ENCODE peak calls at places on chromosomes 5 and 9, in eight cellular contexts. One of them, this sample, is unnamed.

GRCh38 chr5:151023047-151023615 is 2.7 kb downstream of the GPX3 start:
- DNase-seq in NCI-H1436: no peak
- DNase-seq in stromal cell of bone marrow: peak; percentile 53
- DNase-seq in memory B cell: no peak
- DNase-seq in stimulated activated effector memory CD8-positive, alpha-beta T cell treated with anti-CD3 and anti-CD28 coated beads, Interleukin-12 subunit alpha, Interleukin-12 subunit beta, amount 100 ng/mL, for 72 hours: no peak
- DNase-seq in NCI-H2107: no peak
- DNase-seq in adrenal gland: peak; percentile 73
- DNase-seq in RWPE1: peak; percentile 26
- DNase-seq in this sample: no peak

GRCh38 chr9:123928471-123929176 is 1.3 kb downstream of the DENND1A start:
- DNase-seq in adrenal gland: no peak
- DNase-seq in NCI-H1436: no peak
- DNase-seq in NCI-H2107: no peak
- DNase-seq in memory B cell: no peak
- DNase-seq in RWPE1: no peak
- DNase-seq in stromal cell of bone marrow: no peak
- DNase-seq in stimulated activated effector memory CD8-positive, alpha-beta T cell treated with anti-CD3 and anti-CD28 coated beads, Interleukin-12 subunit alpha, Interleukin-12 subunit beta, amount 100 ng/mL, for 72 hours: no peak
- DNase-seq in this sample: peak; percentile 21

GRCh38 chr5:128318691-128319090 is 219.4 kb downstream of the FBN2 start:
- DNase-seq in NCI-H2107: no peak
- DNase-seq in stimulated activated effector memory CD8-positive, alpha-beta T cell treated with anti-CD3 and anti-CD28 coated beads, Interleukin-12 subunit alpha, Interleukin-12 subunit beta, amount 100 ng/mL, for 72 hours: no peak
- DNase-seq in NCI-H1436: no peak
- DNase-seq in adrenal gland: no peak
- DNase-seq in RWPE1: peak; percentile 86
- DNase-seq in memory B cell: no peak
- DNase-seq in stromal cell of bone marrow: no peak
- DNase-seq in this sample: no peak

GRCh38 chr9:116234091-116234490 is 80.5 kb downstream of the PAPPA start:
- DNase-seq in memory B cell: no peak
- DNase-seq in RWPE1: peak; percentile 18
- DNase-seq in stromal cell of bone marrow: peak; percentile 91
- DNase-seq in NCI-H1436: no peak
- DNase-seq in stimulated activated effector memory CD8-positive, alpha-beta T cell treated with anti-CD3 and anti-CD28 coated beads, Interleukin-12 subunit alpha, Interleukin-12 subunit beta, amount 100 ng/mL, for 72 hours: no peak
- DNase-seq in adrenal gland: no peak
- DNase-seq in NCI-H2107: no peak
- DNase-seq in this sample: peak; percentile 99

GRCh38 chr9:133810556-133811195 is 72.5 kb upstream of the SARDH start:
- DNase-seq in NCI-H2107: no peak
- DNase-seq in NCI-H1436: no peak
- DNase-seq in memory B cell: no peak
- DNase-seq in RWPE1: no peak
- DNase-seq in stromal cell of bone marrow: no peak
- DNase-seq in adrenal gland: no peak
- DNase-seq in stimulated activated effector memory CD8-positive, alpha-beta T cell treated with anti-CD3 and anti-CD28 coated beads, Interleukin-12 subunit alpha, Interleukin-12 subunit beta, amount 100 ng/mL, for 72 hours: no peak
- DNase-seq in this sample: no peak

GRCh38 chr5:139850423-139851016 is 54.9 kb downstream of the PSD2 start:
- DNase-seq in stromal cell of bone marrow: no peak
- DNase-seq in stimulated activated effector memory CD8-positive, alpha-beta T cell treated with anti-CD3 and anti-CD28 coated beads, Interleukin-12 subunit alpha, Interleukin-12 subunit beta, amount 100 ng/mL, for 72 hours: no peak
- DNase-seq in NCI-H2107: no peak
- DNase-seq in adrenal gland: no peak
- DNase-seq in NCI-H1436: no peak
- DNase-seq in memory B cell: no peak
- DNase-seq in RWPE1: no peak
- DNase-seq in this sample: no peak

GRCh38 chr9:2765250-2765880 is 48.1 kb downstream of the KCNV2 start:
- DNase-seq in memory B cell: no peak
- DNase-seq in adrenal gland: no peak
- DNase-seq in RWPE1: no peak
- DNase-seq in NCI-H1436: no peak
- DNase-seq in stromal cell of bone marrow: no peak
- DNase-seq in NCI-H2107: no peak
- DNase-seq in stimulated activated effector memory CD8-positive, alpha-beta T cell treated with anti-CD3 and anti-CD28 coated beads, Interleukin-12 subunit alpha, Interleukin-12 subunit beta, amount 100 ng/mL, for 72 hours: no peak
- DNase-seq in this sample: no peak

GRCh38 chr5:60961685-60962084 is 16.7 kb downstream of the NDUFAF2 start:
- DNase-seq in stimulated activated effector memory CD8-positive, alpha-beta T cell treated with anti-CD3 and anti-CD28 coated beads, Interleukin-12 subunit alpha, Interleukin-12 subunit beta, amount 100 ng/mL, for 72 hours: no peak
- DNase-seq in adrenal gland: no peak
- DNase-seq in NCI-H2107: no peak
- DNase-seq in memory B cell: no peak
- DNase-seq in stromal cell of bone marrow: peak; percentile 24
- DNase-seq in RWPE1: no peak
- DNase-seq in NCI-H1436: no peak
- DNase-seq in this sample: no peak

GRCh38 chr9:123473226-123473625 is 117.2 kb downstream of the CRB2 start:
- DNase-seq in NCI-H2107: no peak
- DNase-seq in stimulated activated effector memory CD8-positive, alpha-beta T cell treated with anti-CD3 and anti-CD28 coated beads, Interleukin-12 subunit alpha, Interleukin-12 subunit beta, amount 100 ng/mL, for 72 hours: no peak
- DNase-seq in RWPE1: no peak
- DNase-seq in adrenal gland: peak; percentile 25
- DNase-seq in NCI-H1436: no peak
- DNase-seq in memory B cell: no peak
- DNase-seq in stromal cell of bone marrow: no peak
- DNase-seq in this sample: no peak

GRCh38 chr9:72577212-72577753 is 55.9 kb downstream of the TMC1 start:
- DNase-seq in NCI-H2107: no peak
- DNase-seq in RWPE1: peak; percentile 85
- DNase-seq in adrenal gland: no peak
- DNase-seq in stimulated activated effector memory CD8-positive, alpha-beta T cell treated with anti-CD3 and anti-CD28 coated beads, Interleukin-12 subunit alpha, Interleukin-12 subunit beta, amount 100 ng/mL, for 72 hours: no peak
- DNase-seq in stromal cell of bone marrow: peak; percentile 88
- DNase-seq in NCI-H1436: no peak
- DNase-seq in memory B cell: no peak
- DNase-seq in this sample: peak; percentile 76

GRCh38 chr5:65103674-65104035 is 334.9 kb downstream of the CWC27 start:
- DNase-seq in RWPE1: no peak
- DNase-seq in memory B cell: no peak
- DNase-seq in adrenal gland: no peak
- DNase-seq in NCI-H2107: no peak
- DNase-seq in NCI-H1436: no peak
- DNase-seq in stromal cell of bone marrow: no peak
- DNase-seq in stimulated activated effector memory CD8-positive, alpha-beta T cell treated with anti-CD3 and anti-CD28 coated beads, Interleukin-12 subunit alpha, Interleukin-12 subunit beta, amount 100 ng/mL, for 72 hours: no peak
- DNase-seq in this sample: no peak

GRCh38 chr5:149559712-149560111 is 8.5 kb upstream of the CSNK1A1 start:
- DNase-seq in NCI-H1436: no peak
- DNase-seq in memory B cell: no peak
- DNase-seq in NCI-H2107: no peak
- DNase-seq in adrenal gland: no peak
- DNase-seq in RWPE1: no peak
- DNase-seq in stromal cell of bone marrow: no peak
- DNase-seq in stimulated activated effector memory CD8-positive, alpha-beta T cell treated with anti-CD3 and anti-CD28 coated beads, Interleukin-12 subunit alpha, Interleukin-12 subunit beta, amount 100 ng/mL, for 72 hours: no peak
- DNase-seq in this sample: peak; percentile 70

GRCh38 chr5:83472213-83472507 is 616 bp downstream of the VCAN start:
- DNase-seq in NCI-H2107: no peak
- DNase-seq in memory B cell: no peak
- DNase-seq in adrenal gland: no peak
- DNase-seq in stromal cell of bone marrow: no peak
- DNase-seq in NCI-H1436: no peak
- DNase-seq in RWPE1: no peak
- DNase-seq in stimulated activated effector memory CD8-positive, alpha-beta T cell treated with anti-CD3 and anti-CD28 coated beads, Interleukin-12 subunit alpha, Interleukin-12 subunit beta, amount 100 ng/mL, for 72 hours: no peak
- DNase-seq in this sample: no peak

GRCh38 chr9:93958121-93958874 is 3.1 kb upstream of the BARX1 start:
- DNase-seq in NCI-H2107: no peak
- DNase-seq in stimulated activated effector memory CD8-positive, alpha-beta T cell treated with anti-CD3 and anti-CD28 coated beads, Interleukin-12 subunit alpha, Interleukin-12 subunit beta, amount 100 ng/mL, for 72 hours: no peak
- DNase-seq in adrenal gland: no peak
- DNase-seq in stromal cell of bone marrow: no peak
- DNase-seq in memory B cell: no peak
- DNase-seq in RWPE1: no peak
- DNase-seq in NCI-H1436: no peak
- DNase-seq in this sample: no peak

GRCh38 chr5:126597156-126597555 is 2.1 kb upstream of the ALDH7A1 start:
- DNase-seq in memory B cell: no peak
- DNase-seq in NCI-H2107: no peak
- DNase-seq in NCI-H1436: no peak
- DNase-seq in RWPE1: peak; percentile 86
- DNase-seq in adrenal gland: no peak
- DNase-seq in stromal cell of bone marrow: peak; percentile 45
- DNase-seq in stimulated activated effector memory CD8-positive, alpha-beta T cell treated with anti-CD3 and anti-CD28 coated beads, Interleukin-12 subunit alpha, Interleukin-12 subunit beta, amount 100 ng/mL, for 72 hours: no peak
- DNase-seq in this sample: no peak

GRCh38 chr5:157143127-157143959 is 678 bp upstream of the MED7 start:
- DNase-seq in NCI-H1436: peak; percentile 62
- DNase-seq in memory B cell: no peak
- DNase-seq in stromal cell of bone marrow: peak; percentile 6
- DNase-seq in adrenal gland: peak; percentile 48
- DNase-seq in stimulated activated effector memory CD8-positive, alpha-beta T cell treated with anti-CD3 and anti-CD28 coated beads, Interleukin-12 subunit alpha, Interleukin-12 subunit beta, amount 100 ng/mL, for 72 hours: peak; percentile 72
- DNase-seq in NCI-H2107: no peak
- DNase-seq in RWPE1: peak; percentile 82
- DNase-seq in this sample: peak; percentile 3

GRCh38 chr5:10452768-10453331 is 11.2 kb downstream of the ROPN1L start:
- DNase-seq in NCI-H2107: peak; percentile 16
- DNase-seq in NCI-H1436: peak; percentile 54
- DNase-seq in memory B cell: peak; percentile 59
- DNase-seq in stromal cell of bone marrow: peak; percentile 65
- DNase-seq in adrenal gland: no peak
- DNase-seq in RWPE1: peak; percentile 79
- DNase-seq in stimulated activated effector memory CD8-positive, alpha-beta T cell treated with anti-CD3 and anti-CD28 coated beads, Interleukin-12 subunit alpha, Interleukin-12 subunit beta, amount 100 ng/mL, for 72 hours: no peak
- DNase-seq in this sample: no peak

GRCh38 chr5:176827736-176828415 is 17.5 kb downstream of the UNC5A start:
- DNase-seq in RWPE1: no peak
- DNase-seq in stromal cell of bone marrow: no peak
- DNase-seq in NCI-H1436: no peak
- DNase-seq in adrenal gland: no peak
- DNase-seq in NCI-H2107: no peak
- DNase-seq in stimulated activated effector memory CD8-positive, alpha-beta T cell treated with anti-CD3 and anti-CD28 coated beads, Interleukin-12 subunit alpha, Interleukin-12 subunit beta, amount 100 ng/mL, for 72 hours: no peak
- DNase-seq in memory B cell: no peak
- DNase-seq in this sample: no peak

GRCh38 chr5:37786855-37787254 is 53.0 kb downstream of the GDNF start:
- DNase-seq in memory B cell: no peak
- DNase-seq in stimulated activated effector memory CD8-positive, alpha-beta T cell treated with anti-CD3 and anti-CD28 coated beads, Interleukin-12 subunit alpha, Interleukin-12 subunit beta, amount 100 ng/mL, for 72 hours: no peak
- DNase-seq in stromal cell of bone marrow: peak; percentile 64
- DNase-seq in adrenal gland: peak; percentile 34
- DNase-seq in RWPE1: peak; percentile 50
- DNase-seq in NCI-H1436: no peak
- DNase-seq in NCI-H2107: no peak
- DNase-seq in this sample: peak; percentile 58

GRCh38 chr9:99980578-99980977 is 74.1 kb downstream of the STX17 start:
- DNase-seq in stromal cell of bone marrow: no peak
- DNase-seq in stimulated activated effector memory CD8-positive, alpha-beta T cell treated with anti-CD3 and anti-CD28 coated beads, Interleukin-12 subunit alpha, Interleukin-12 subunit beta, amount 100 ng/mL, for 72 hours: no peak
- DNase-seq in NCI-H2107: no peak
- DNase-seq in adrenal gland: no peak
- DNase-seq in memory B cell: no peak
- DNase-seq in NCI-H1436: no peak
- DNase-seq in RWPE1: no peak
- DNase-seq in this sample: no peak

GRCh38 chr5:157912621-157913325 is 53.8 kb upstream of the CLINT1 start:
- DNase-seq in stimulated activated effector memory CD8-positive, alpha-beta T cell treated with anti-CD3 and anti-CD28 coated beads, Interleukin-12 subunit alpha, Interleukin-12 subunit beta, amount 100 ng/mL, for 72 hours: no peak
- DNase-seq in NCI-H1436: peak; percentile 48
- DNase-seq in stromal cell of bone marrow: no peak
- DNase-seq in memory B cell: peak; percentile 44
- DNase-seq in RWPE1: peak; percentile 44
- DNase-seq in adrenal gland: no peak
- DNase-seq in NCI-H2107: peak; percentile 54
- DNase-seq in this sample: no peak

GRCh38 chr5:34053133-34053532 is 10.1 kb upstream of the C1QTNF3 start:
- DNase-seq in stromal cell of bone marrow: peak; percentile 90
- DNase-seq in stimulated activated effector memory CD8-positive, alpha-beta T cell treated with anti-CD3 and anti-CD28 coated beads, Interleukin-12 subunit alpha, Interleukin-12 subunit beta, amount 100 ng/mL, for 72 hours: no peak
- DNase-seq in memory B cell: no peak
- DNase-seq in NCI-H1436: no peak
- DNase-seq in adrenal gland: no peak
- DNase-seq in RWPE1: peak; percentile 55
- DNase-seq in NCI-H2107: no peak
- DNase-seq in this sample: peak; percentile 86

GRCh38 chr5:74587300-74587699 is 53.2 kb downstream of the ENC1 start:
- DNase-seq in NCI-H2107: no peak
- DNase-seq in NCI-H1436: no peak
- DNase-seq in memory B cell: no peak
- DNase-seq in stimulated activated effector memory CD8-positive, alpha-beta T cell treated with anti-CD3 and anti-CD28 coated beads, Interleukin-12 subunit alpha, Interleukin-12 subunit beta, amount 100 ng/mL, for 72 hours: no peak
- DNase-seq in RWPE1: no peak
- DNase-seq in stromal cell of bone marrow: no peak
- DNase-seq in adrenal gland: no peak
- DNase-seq in this sample: no peak

GRCh38 chr5:152631217-152631616 is 226.1 kb upstream of the NMUR2 start:
- DNase-seq in memory B cell: no peak
- DNase-seq in adrenal gland: no peak
- DNase-seq in stromal cell of bone marrow: no peak
- DNase-seq in NCI-H1436: no peak
- DNase-seq in stimulated activated effector memory CD8-positive, alpha-beta T cell treated with anti-CD3 and anti-CD28 coated beads, Interleukin-12 subunit alpha, Interleukin-12 subunit beta, amount 100 ng/mL, for 72 hours: no peak
- DNase-seq in RWPE1: no peak
- DNase-seq in NCI-H2107: no peak
- DNase-seq in this sample: no peak

GRCh38 chr9:75186767-75187380 is 98.6 kb downstream of the OSTF1 start:
- DNase-seq in adrenal gland: no peak
- DNase-seq in memory B cell: no peak
- DNase-seq in stromal cell of bone marrow: no peak
- DNase-seq in NCI-H2107: no peak
- DNase-seq in NCI-H1436: no peak
- DNase-seq in RWPE1: peak; percentile 37
- DNase-seq in stimulated activated effector memory CD8-positive, alpha-beta T cell treated with anti-CD3 and anti-CD28 coated beads, Interleukin-12 subunit alpha, Interleukin-12 subunit beta, amount 100 ng/mL, for 72 hours: peak; percentile 25
- DNase-seq in this sample: no peak

GRCh38 chr9:87039809-87040392 is 92.6 kb upstream of the GAS1 start:
- DNase-seq in stromal cell of bone marrow: peak; percentile 29
- DNase-seq in adrenal gland: no peak
- DNase-seq in stimulated activated effector memory CD8-positive, alpha-beta T cell treated with anti-CD3 and anti-CD28 coated beads, Interleukin-12 subunit alpha, Interleukin-12 subunit beta, amount 100 ng/mL, for 72 hours: no peak
- DNase-seq in RWPE1: peak; percentile 22
- DNase-seq in memory B cell: no peak
- DNase-seq in NCI-H1436: no peak
- DNase-seq in NCI-H2107: no peak
- DNase-seq in this sample: peak; percentile 49

GRCh38 chr5:147057051-147057450 is 177.8 kb upstream of the STK32A start:
- DNase-seq in NCI-H2107: no peak
- DNase-seq in NCI-H1436: no peak
- DNase-seq in RWPE1: no peak
- DNase-seq in adrenal gland: no peak
- DNase-seq in memory B cell: no peak
- DNase-seq in stromal cell of bone marrow: no peak
- DNase-seq in stimulated activated effector memory CD8-positive, alpha-beta T cell treated with anti-CD3 and anti-CD28 coated beads, Interleukin-12 subunit alpha, Interleukin-12 subunit beta, amount 100 ng/mL, for 72 hours: no peak
- DNase-seq in this sample: no peak

GRCh38 chr9:5633243-5633642 is 4.3 kb downstream of the RIC1 start:
- DNase-seq in RWPE1: peak; percentile 44
- DNase-seq in adrenal gland: no peak
- DNase-seq in stromal cell of bone marrow: no peak
- DNase-seq in stimulated activated effector memory CD8-positive, alpha-beta T cell treated with anti-CD3 and anti-CD28 coated beads, Interleukin-12 subunit alpha, Interleukin-12 subunit beta, amount 100 ng/mL, for 72 hours: no peak
- DNase-seq in NCI-H1436: no peak
- DNase-seq in NCI-H2107: no peak
- DNase-seq in memory B cell: no peak
- DNase-seq in this sample: no peak

GRCh38 chr5:72955143-72955767 is 586 bp upstream of the FCHO2 start:
- DNase-seq in stromal cell of bone marrow: no peak
- DNase-seq in NCI-H2107: no peak
- DNase-seq in stimulated activated effector memory CD8-positive, alpha-beta T cell treated with anti-CD3 and anti-CD28 coated beads, Interleukin-12 subunit alpha, Interleukin-12 subunit beta, amount 100 ng/mL, for 72 hours: no peak
- DNase-seq in RWPE1: no peak
- DNase-seq in memory B cell: no peak
- DNase-seq in adrenal gland: peak; percentile 77
- DNase-seq in NCI-H1436: no peak
- DNase-seq in this sample: no peak

GRCh38 chr5:154543380-154543779 is 65.4 kb upstream of the HAND1 start:
- DNase-seq in NCI-H1436: no peak
- DNase-seq in stimulated activated effector memory CD8-positive, alpha-beta T cell treated with anti-CD3 and anti-CD28 coated beads, Interleukin-12 subunit alpha, Interleukin-12 subunit beta, amount 100 ng/mL, for 72 hours: no peak
- DNase-seq in memory B cell: no peak
- DNase-seq in NCI-H2107: no peak
- DNase-seq in stromal cell of bone marrow: no peak
- DNase-seq in adrenal gland: no peak
- DNase-seq in RWPE1: no peak
- DNase-seq in this sample: no peak

GRCh38 chr5:52685621-52686370 is 101.9 kb upstream of the ITGA1 start:
- DNase-seq in stimulated activated effector memory CD8-positive, alpha-beta T cell treated with anti-CD3 and anti-CD28 coated beads, Interleukin-12 subunit alpha, Interleukin-12 subunit beta, amount 100 ng/mL, for 72 hours: no peak
- DNase-seq in NCI-H1436: no peak
- DNase-seq in memory B cell: no peak
- DNase-seq in adrenal gland: no peak
- DNase-seq in RWPE1: no peak
- DNase-seq in stromal cell of bone marrow: no peak
- DNase-seq in NCI-H2107: no peak
- DNase-seq in this sample: no peak

GRCh38 chr9:100413839-100414420 is 13.0 kb upstream of the MSANTD3 start:
- DNase-seq in stromal cell of bone marrow: no peak
- DNase-seq in NCI-H2107: no peak
- DNase-seq in NCI-H1436: no peak
- DNase-seq in stimulated activated effector memory CD8-positive, alpha-beta T cell treated with anti-CD3 and anti-CD28 coated beads, Interleukin-12 subunit alpha, Interleukin-12 subunit beta, amount 100 ng/mL, for 72 hours: no peak
- DNase-seq in memory B cell: no peak
- DNase-seq in adrenal gland: no peak
- DNase-seq in RWPE1: no peak
- DNase-seq in this sample: no peak

GRCh38 chr5:132751444-132751843 is 4.2 kb downstream of the CCNI2 start:
- DNase-seq in RWPE1: no peak
- DNase-seq in adrenal gland: no peak
- DNase-seq in stromal cell of bone marrow: peak; percentile 97
- DNase-seq in memory B cell: no peak
- DNase-seq in stimulated activated effector memory CD8-positive, alpha-beta T cell treated with anti-CD3 and anti-CD28 coated beads, Interleukin-12 subunit alpha, Interleukin-12 subunit beta, amount 100 ng/mL, for 72 hours: no peak
- DNase-seq in NCI-H1436: no peak
- DNase-seq in NCI-H2107: no peak
- DNase-seq in this sample: peak; percentile 63

GRCh38 chr9:130927995-130928900 is 10.8 kb downstream of the FIBCD1 start:
- DNase-seq in stromal cell of bone marrow: no peak
- DNase-seq in NCI-H2107: no peak
- DNase-seq in memory B cell: no peak
- DNase-seq in stimulated activated effector memory CD8-positive, alpha-beta T cell treated with anti-CD3 and anti-CD28 coated beads, Interleukin-12 subunit alpha, Interleukin-12 subunit beta, amount 100 ng/mL, for 72 hours: no peak
- DNase-seq in RWPE1: peak; percentile 96
- DNase-seq in adrenal gland: peak; percentile 84
- DNase-seq in NCI-H1436: no peak
- DNase-seq in this sample: no peak